ENCODE peak calls at places on chromosomes 7 and 10, in ten cellular contexts. B, W, U, J, P, G, L, K, Y and T are unnamed samples.

GRCh38 chr7:56051339-56052191 is at the start of the genes CCT6A and PSPH:
- DNase-seq in B (peak; percentile 98), W (peak; percentile 99), U (peak; percentile 98), J (peak; percentile 99), P (peak; percentile 98), G (peak; percentile 99), L (peak; percentile 87), K (peak; percentile 96), Y (peak; percentile 94), T (peak; percentile 98)

GRCh38 chr10:30782543-30783461 is 153.2 kb upstream of the LYZL2 start:
- DNase-seq in B (no peak), W (no peak), U (no peak), J (no peak), P (no peak), G (no peak), L (peak; percentile 35), K (no peak), Y (no peak), T (no peak)

GRCh38 chr10:74363727-74364126 is 212.7 kb downstream of the ADK start:
- DNase-seq in B (no peak), W (no peak), U (no peak), J (no peak), P (no peak), G (no peak), L (no peak), K (no peak), Y (no peak), T (no peak)

GRCh38 chr7:133948588-133948987 is 178.6 kb upstream of the LRGUK start:
- DNase-seq in B (no peak), W (no peak), U (no peak), J (peak; percentile 33), P (no peak), G (no peak), L (no peak), K (no peak), Y (no peak), T (no peak)

GRCh38 chr7:23106491-23106800 is 861 bp downstream of the KLHL7 start:
- DNase-seq in B (no peak), W (no peak), U (no peak), J (peak; percentile 64), P (peak; percentile 28), G (peak; percentile 31), L (no peak), K (no peak), Y (peak; percentile 38), T (peak; percentile 38)

GRCh38 chr10:131231965-131232541 is 79.5 kb downstream of the TCERG1L start:
- DNase-seq in B (no peak), W (peak; percentile 52), U (no peak), J (no peak), P (no peak), G (no peak), L (no peak), K (no peak), Y (no peak), T (no peak)

GRCh38 chr10:46552526-46553237 is 3.8 kb downstream of the GPRIN2 start:
- DNase-seq in B (no peak), W (peak; percentile 57), U (peak; percentile 76), J (no peak), P (peak; percentile 24), G (peak; percentile 21), L (no peak), K (no peak), Y (peak; percentile 4), T (peak; percentile 39)

GRCh38 chr10:3783721-3784432 is 1.1 kb downstream of the KLF6 start:
- DNase-seq in B (peak; percentile 71), W (peak; percentile 89), U (no peak), J (peak; percentile 58), P (peak; percentile 61), G (peak; percentile 82), L (no peak), K (peak; percentile 86), Y (peak; percentile 76), T (peak; percentile 74)

GRCh38 chr7:94040254-94040653 is 36.1 kb upstream of the BET1 start:
- DNase-seq in B (no peak), W (no peak), U (no peak), J (no peak), P (no peak), G (no peak), L (no peak), K (no peak), Y (no peak), T (no peak)

GRCh38 chr7:103524042-103524907 is 78.3 kb upstream of the SLC26A5 start:
- DNase-seq in B (no peak), W (no peak), U (no peak), J (peak; percentile 72), P (no peak), G (no peak), L (no peak), K (peak; percentile 3), Y (no peak), T (no peak)

GRCh38 chr10:131561897-131562296 is 250.4 kb upstream of the TCERG1L start:
- DNase-seq in B (no peak), W (no peak), U (no peak), J (no peak), P (no peak), G (no peak), L (no peak), K (no peak), Y (no peak), T (no peak)

GRCh38 chr7:149616898-149617297 is 119.3 kb upstream of the ZNF746 start:
- DNase-seq in B (no peak), W (no peak), U (no peak), J (no peak), P (no peak), G (no peak), L (no peak), K (no peak), Y (no peak), T (no peak)

GRCh38 chr7:121504478-121504877 is 108.4 kb upstream of the FAM3C start:
- DNase-seq in B (peak; percentile 31), W (no peak), U (no peak), J (no peak), P (no peak), G (no peak), L (no peak), K (no peak), Y (no peak), T (no peak)

GRCh38 chr7:72430531-72430930 is 18.4 kb upstream of the CALN1 start:
- DNase-seq in B (no peak), W (no peak), U (no peak), J (no peak), P (no peak), G (no peak), L (no peak), K (no peak), Y (no peak), T (no peak)

GRCh38 chr10:22550732-22551131 is 163.6 kb downstream of the PIP4K2A start:
- DNase-seq in B (peak; percentile 32), W (no peak), U (no peak), J (peak; percentile 69), P (peak; percentile 44), G (peak; percentile 51), L (no peak), K (peak; percentile 40), Y (peak; percentile 20), T (peak; percentile 44)

GRCh38 chr7:154698726-154699291 is 304.1 kb downstream of the PAXIP1 start:
- DNase-seq in B (no peak), W (no peak), U (no peak), J (peak; percentile 45), P (no peak), G (no peak), L (no peak), K (peak; percentile 7), Y (no peak), T (no peak)

GRCh38 chr7:23680417-23681405 is 712 bp downstream of the FAM221A start:
- DNase-seq in B (peak; percentile 48), W (peak; percentile 80), U (no peak), J (peak; percentile 90), P (peak; percentile 82), G (peak; percentile 81), L (no peak), K (no peak), Y (peak; percentile 30), T (peak; percentile 83)

GRCh38 chr10:66928000-66928770 is 2.3 kb downstream of the LRRTM3 start:
- DNase-seq in B (no peak), W (peak; percentile 49), U (no peak), J (peak; percentile 11), P (no peak), G (no peak), L (no peak), K (no peak), Y (no peak), T (no peak)

GRCh38 chr7:135673360-135673706 is 11.0 kb downstream of the STMP1 start:
- DNase-seq in B (no peak), W (no peak), U (no peak), J (no peak), P (no peak), G (no peak), L (no peak), K (no peak), Y (no peak), T (no peak)

GRCh38 chr10:126012485-126012884 is 116.1 kb downstream of the FANK1 start:
- DNase-seq in B (no peak), W (no peak), U (no peak), J (no peak), P (no peak), G (no peak), L (no peak), K (no peak), Y (no peak), T (no peak)
- TF ChIP-seq EP300 in B (no peak), W (no peak), U (no peak), J (no peak), P (no peak), G (no peak), L (no peak), K (no peak), Y (no peak), T (no peak)

DNA sequence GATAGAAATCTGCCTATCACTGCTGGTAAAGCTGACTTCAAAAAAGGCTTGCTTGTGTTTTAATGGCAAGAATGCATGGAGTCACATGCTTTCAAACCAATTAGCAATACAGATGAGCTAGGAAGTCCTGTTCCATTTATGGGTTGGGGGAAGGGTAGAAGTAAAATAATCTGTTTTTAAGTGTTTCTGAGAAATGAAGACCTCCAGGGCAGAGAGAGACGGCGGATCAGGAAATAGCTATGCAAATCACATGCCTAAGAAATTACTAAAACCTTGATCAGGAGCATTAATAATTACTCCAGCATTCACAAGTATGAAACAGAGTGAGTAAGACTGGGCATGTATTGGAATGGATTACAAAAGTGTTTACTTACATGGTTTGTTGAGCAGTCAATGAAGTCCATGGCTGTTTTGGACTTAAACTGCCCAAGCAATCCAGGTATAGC is 142.0 kb downstream of the ARID5B start:
- DNase-seq in B (no peak), W (no peak), U (no peak), J (no peak), P (no peak), G (no peak), L (no peak), K (no peak), Y (no peak), T (no peak)
- H3K4me1 ChIP-seq in B (peaks cover 11% of the 10 kb centered on the region), W (no peaks in the 10 kb centered on the region), U (peaks cover 78% of the 10 kb centered on the region), J (peaks cover 74% of the 10 kb centered on the region), P (peaks cover 37% of the 10 kb centered on the region), G (peaks cover 41% of the 10 kb centered on the region), L (peaks cover 78% of the 10 kb centered on the region), K (peaks cover 87% of the 10 kb centered on the region), Y (peaks cover 47% of the 10 kb centered on the region), T (peaks cover 82% of the 10 kb centered on the region)

GRCh38 chr7:32020760-32021159 is 49.4 kb downstream of the PDE1C start:
- DNase-seq in B (no peak), W (no peak), U (no peak), J (no peak), P (no peak), G (no peak), L (no peak), K (no peak), Y (no peak), T (no peak)
- H3K27me3 ChIP-seq in B (no peaks in the 10 kb centered on the region), W (no peaks in the 10 kb centered on the region), U (no peaks in the 10 kb centered on the region), J (no peaks in the 10 kb centered on the region), P (no peaks in the 10 kb centered on the region), G (no peaks in the 10 kb centered on the region), L (no peaks in the 10 kb centered on the region), K (no peaks in the 10 kb centered on the region), Y (no peaks in the 10 kb centered on the region), T (no peaks in the 10 kb centered on the region)

GRCh38 chr7:116449950-116450349 is 49.6 kb upstream of the CAV2 start:
- DNase-seq in B (no peak), W (no peak), U (no peak), J (no peak), P (no peak), G (no peak), L (no peak), K (no peak), Y (no peak), T (no peak)
- TF ChIP-seq EP300 in B (no peak), W (no peak), U (no peak), J (peak; percentile 58), P (no peak), G (no peak), L (no peak), K (no peak), Y (no peak), T (no peak)